ENCODE peak calls at places on chromosome 16, in five cellular contexts. C is CD8-positive, alpha-beta T cell; A is Panc1; E is psoas muscle; J is suprapubic skin. U is an unnamed sample.
A peak's percentile ranks its signal among the peaks of the same experiment; 100 is the strongest.

GRCh38 chr16:77788196-77789084 is at the start of gene VAT1L:
- DNase-seq in C (no peak), A (no peak), E (no peak), J (no peak), U (no peak)

GRCh38 chr16:85220125-85220839 is 108.0 kb upstream of the CIBAR2 start:
- DNase-seq in C (no peak), A (no peak), E (peak; percentile 93), J (no peak), U (peak; percentile 77)

GRCh38 chr16:4734063-4734729 is at the start of the genes ANKS3 and DNAAF8:
- DNase-seq in C (peak; percentile 79), A (peak; percentile 78), E (peak; percentile 98), J (peak; percentile 96), U (peak; percentile 94)

GRCh38 chr16:24850289-24850931 is 4.6 kb downstream of the SLC5A11 start:
- DNase-seq in C (no peak), A (no peak), E (no peak), J (no peak), U (no peak)

GRCh38 chr16:64983226-64983625 is 138.6 kb downstream of the CDH11 start:
- DNase-seq in C (no peak), A (no peak), E (no peak), J (no peak), U (no peak)

GRCh38 chr16:6021544-6021943 is 923.9 kb upstream of the EEF2KMT start:
- DNase-seq in C (no peak), A (no peak), E (no peak), J (no peak), U (no peak)

GRCh38 chr16:10752843-10753523 is 9.3 kb downstream of the NUBP1 start:
- DNase-seq in C (peak; percentile 11), A (no peak), E (no peak), J (no peak), U (no peak)

GRCh38 chr16:11133344-11133921 is 122.6 kb downstream of the SOCS1 start:
- DNase-seq in C (no peak), A (peak; percentile 83), E (peak; percentile 80), J (peak; percentile 80), U (peak; percentile 90)

GRCh38 chr16:70523621-70524405 is at the start of gene SF3B3:
- DNase-seq in C (peak; percentile 79), A (peak; percentile 42), E (no peak), J (peak; percentile 79), U (no peak)

GRCh38 chr16:69448470-69449193 is 24.2 kb downstream of the CYB5B start:
- DNase-seq in C (no peak), A (no peak), E (no peak), J (no peak), U (no peak)

GRCh38 chr16:68298907-68299515 is 11.7 kb downstream of the SLC7A6OS start:
- DNase-seq in C (no peak), A (no peak), E (peak; percentile 83), J (no peak), U (no peak)

GRCh38 chr16:48064971-48065370 is 90.8 kb downstream of the ABCC12 start:
- DNase-seq in C (no peak), A (no peak), E (no peak), J (no peak), U (no peak)

GRCh38 chr16:495127-495748 is 32.3 kb upstream of the CAPN15 start:
- DNase-seq in C (no peak), A (peak; percentile 4), E (no peak), J (no peak), U (peak; percentile 2)

GRCh38 chr16:82329504-82330192 is 159.6 kb upstream of the MPHOSPH6 start:
- DNase-seq in C (no peak), A (no peak), E (no peak), J (no peak), U (no peak)

GRCh38 chr16:12758670-12759558 is 44.8 kb downstream of the CPPED1 start:
- DNase-seq in C (no peak), A (no peak), E (no peak), J (no peak), U (no peak)

GRCh38 chr16:48860341-48860740 is 250.4 kb upstream of the N4BP1 start:
- DNase-seq in C (no peak), A (no peak), E (no peak), J (no peak), U (no peak)

GRCh38 chr16:16042076-16042475 is 92.7 kb downstream of the ABCC1 start:
- DNase-seq in C (no peak), A (no peak), E (no peak), J (no peak), U (peak; percentile 74)

GRCh38 chr16:84526794-84527485 is 22.5 kb upstream of the MEAK7 start:
- DNase-seq in C (no peak), A (no peak), E (peak; percentile 68), J (no peak), U (no peak)

GRCh38 chr16:66049865-66050264 is 316.6 kb upstream of the CDH5 start:
- DNase-seq in C (no peak), A (no peak), E (no peak), J (no peak), U (no peak)

GRCh38 chr16:30660424-30661251 is 2.4 kb downstream of the FBRS start:
- DNase-seq in C (peak; percentile 91), A (no peak), E (no peak), J (no peak), U (no peak)

GRCh38 chr16:30657866-30658730 is at the start of gene FBRS:
- DNase-seq in C (peak; percentile 100), A (peak; percentile 99), E (peak; percentile 100), J (peak; percentile 100), U (peak; percentile 100)

GRCh38 chr16:30656974-30657865 is 1.0 kb upstream of the FBRS start:
- DNase-seq in C (no peak), A (no peak), E (no peak), J (no peak), U (no peak)

GRCh38 chr16:30658731-30659506 is 688 bp downstream of the FBRS start:
- DNase-seq in C (peak; percentile 97), A (no peak), E (peak; percentile 93), J (peak; percentile 91), U (peak; percentile 96)

GRCh38 chr16:30659507-30660423 is 1.5 kb downstream of the FBRS start:
- DNase-seq in C (peak; percentile 72), A (no peak), E (peak; percentile 75), J (no peak), U (no peak)
- H3K27ac ChIP-seq in C (peak overlapping the region; percentile 97), A (peak overlapping the region; percentile 98), E (peak overlapping the region; percentile 100), J (peak overlapping the region; percentile 97), U (peak overlapping the region; percentile 75)

GRCh38 chr16:22948058-22948602 is 134.2 kb downstream of the HS3ST2 start:
- DNase-seq in C (no peak), A (no peak), E (no peak), J (no peak), U (no peak)

GRCh38 chr16:22942812-22943211 is 128.8 kb downstream of the HS3ST2 start:
- DNase-seq in C (no peak), A (no peak), E (no peak), J (no peak), U (no peak)

GRCh38 chr16:22945361-22945760 is 131.4 kb downstream of the HS3ST2 start:
- DNase-seq in C (no peak), A (no peak), E (no peak), J (no peak), U (no peak)

GRCh38 chr16:22946433-22946832 is 132.5 kb downstream of the HS3ST2 start:
- DNase-seq in C (no peak), A (no peak), E (no peak), J (no peak), U (no peak)

DNA sequence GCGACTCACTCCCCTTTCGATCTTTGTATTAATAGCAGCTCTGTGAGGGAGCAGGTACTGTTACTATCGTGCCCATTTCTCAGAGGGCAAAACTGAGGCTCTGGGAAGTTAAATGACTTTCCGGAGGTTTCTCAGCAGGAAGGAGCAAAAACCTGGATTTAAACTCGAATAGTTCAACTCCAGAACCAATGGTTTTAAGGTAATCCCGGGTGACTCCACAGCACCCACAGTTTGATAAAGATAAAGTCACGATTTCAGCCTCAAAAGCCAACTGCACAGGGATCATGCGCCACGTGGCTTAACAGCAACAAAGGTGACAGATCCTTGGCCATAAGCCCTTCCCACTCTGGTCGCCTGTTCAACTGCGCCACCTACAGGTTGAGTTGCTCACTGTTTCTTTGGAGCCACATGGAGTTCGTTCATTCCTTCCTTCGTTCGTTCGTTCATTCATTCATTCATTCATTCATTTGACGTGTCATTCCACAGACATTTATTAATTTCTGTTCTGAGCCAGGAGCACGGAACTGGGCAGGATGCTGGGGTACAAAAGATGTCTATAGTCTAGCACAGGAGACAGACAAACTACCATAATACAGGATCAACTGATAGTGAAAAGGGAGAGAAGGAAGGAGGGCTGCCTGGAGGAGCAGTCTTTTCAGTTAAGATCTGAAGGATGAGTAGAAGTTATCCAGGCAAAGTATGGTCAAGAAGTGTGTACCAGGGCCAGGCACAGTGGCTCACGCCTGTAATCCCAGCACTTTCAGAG is 134.8 kb downstream of the HS3ST2 start:
- DNase-seq in C (no peak), A (peak; percentile 48), E (peak; percentile 72), J (peak; percentile 68), U (peak; percentile 2)
- H3K4me3 ChIP-seq in C (no peak overlapping the region), A (no peak overlapping the region), E (peak overlapping the region; percentile 8), J (peak overlapping the region; percentile 35), U (no peak overlapping the region)

DNA sequence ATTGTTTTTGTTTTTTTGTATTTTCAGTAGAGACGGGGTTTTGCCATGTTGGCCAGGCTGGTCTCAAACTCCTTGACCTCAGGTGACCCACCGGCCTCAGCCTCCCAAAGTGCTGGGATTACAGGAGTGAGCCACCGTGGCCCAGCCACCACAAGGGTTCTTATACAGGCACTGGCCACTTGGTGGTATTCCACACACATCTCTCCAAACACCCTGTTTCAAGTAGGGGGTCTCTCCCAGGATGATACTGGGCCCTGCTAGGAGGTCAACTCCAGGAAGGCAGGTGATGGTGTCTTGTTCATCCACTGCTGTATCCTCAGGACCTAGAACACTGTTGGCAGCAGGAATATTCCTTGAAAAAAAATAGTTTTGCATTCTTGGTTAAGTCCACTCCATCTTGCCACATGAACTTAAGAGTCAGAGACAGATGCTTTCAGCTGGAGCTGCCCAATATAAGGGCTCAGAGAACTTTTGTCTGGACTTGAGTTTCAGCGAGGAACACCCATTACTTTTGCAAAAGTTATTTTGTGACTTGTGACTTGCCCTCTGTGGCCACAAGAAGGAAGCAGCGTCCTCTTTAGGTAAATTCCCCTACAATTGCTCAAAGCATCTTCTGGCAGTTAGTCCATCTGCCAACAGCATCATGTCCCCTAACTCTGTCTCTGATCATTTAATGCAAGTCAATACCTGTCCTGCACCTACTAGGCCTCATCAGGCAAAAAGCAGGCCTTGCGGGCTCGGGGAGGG is 7.4 kb upstream of the EEF2K start:
- DNase-seq in C (no peak), A (no peak), E (no peak), J (no peak), U (no peak)
- TF ChIP-seq CTCF in C (no peak), A (peak; percentile 48), E (no peak), J (no peak), U (peak; percentile 5)

DNA sequence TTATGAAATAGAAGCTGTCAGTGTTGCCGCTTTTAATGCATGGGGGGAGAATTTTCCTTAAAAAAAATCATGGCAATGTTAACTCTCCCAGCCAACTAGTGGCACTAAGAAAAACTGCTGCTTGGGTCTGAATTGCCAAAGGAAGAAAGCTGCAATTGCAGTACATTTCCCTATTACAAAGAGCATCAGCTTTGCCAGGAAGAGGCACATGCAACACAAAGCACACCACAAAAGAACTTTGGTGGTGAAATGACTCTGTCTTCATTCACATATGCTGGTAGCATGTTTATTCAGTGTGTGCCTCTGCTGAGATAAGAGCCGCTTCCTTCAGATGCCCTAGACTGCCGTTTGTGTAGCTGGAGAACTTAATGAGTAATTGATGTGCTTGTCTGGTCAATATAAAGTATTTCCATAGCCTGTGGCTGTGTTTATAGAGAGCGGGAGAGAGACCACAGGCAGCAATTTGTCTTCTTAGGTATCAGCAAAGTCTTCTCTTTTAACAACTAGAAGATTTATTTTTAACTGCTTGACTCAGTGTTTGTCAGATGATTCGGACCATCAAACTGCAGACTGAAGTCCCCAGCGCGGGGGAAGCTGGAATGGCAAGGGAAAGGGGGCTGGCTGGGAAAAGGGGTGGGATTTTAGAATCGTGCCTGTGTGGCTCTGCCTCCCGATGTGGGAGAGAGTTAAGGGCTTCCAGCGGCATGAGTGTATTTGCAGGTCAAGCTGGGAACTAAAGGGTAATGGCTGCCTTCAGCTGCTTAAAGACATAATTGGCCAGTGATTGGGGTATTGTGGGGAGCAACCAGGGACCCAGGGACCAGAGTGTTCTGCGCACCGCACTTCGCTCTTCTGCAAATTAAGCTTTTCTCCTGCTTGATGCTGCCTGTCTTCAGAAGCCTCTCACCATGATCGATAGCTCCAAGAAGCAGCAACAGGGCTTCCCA is 115.2 kb downstream of the MRTFB start:
- DNase-seq in C (no peak), A (no peak), E (peak; percentile 53), J (no peak), U (peak; percentile 36)
- H3K27ac ChIP-seq in C (no peak overlapping the region), A (peak overlapping the region; percentile 40), E (peak overlapping the region; percentile 90), J (peak overlapping the region; percentile 80), U (peak overlapping the region; percentile 59)